ENCODE peak calls at places on chromosome 10, in seven cellular contexts. M, K, E, O, W, J and N are unnamed samples.
A peak's percentile ranks its signal among the peaks of the same experiment; 100 is the strongest.

GRCh38 chr10:81873932-81874816 is 820 bp upstream of the NRG3 start:
- DNase-seq in E (peak; percentile 69), W (peak; percentile 13), O (no peak), M (peak; percentile 95), J (no peak), K (no peak), N (no peak)

GRCh38 chr10:125093199-125093841 is 67.0 kb downstream of the CTBP2 start:
- DNase-seq in J (peak; percentile 58), M (no peak), E (peak; percentile 76), W (peak; percentile 80), K (no peak), O (no peak), N (peak; percentile 36)

GRCh38 chr10:101896466-101896865 is 52.9 kb upstream of the KCNIP2 start:
- DNase-seq in K (no peak), W (peak; percentile 24), J (no peak), E (no peak), M (no peak), O (no peak), N (no peak)

GRCh38 chr10:63628526-63629362 is 107.5 kb downstream of the REEP3 start:
- DNase-seq in W (peak; percentile 63), E (peak; percentile 65), O (peak; percentile 46), K (peak; percentile 18), J (peak; percentile 74), M (peak; percentile 77), N (peak; percentile 15)

GRCh38 chr10:86266446-86267242 is 100.0 kb downstream of the GRID1 start:
- DNase-seq in E (no peak), M (no peak), J (peak; percentile 34), O (no peak), K (no peak), W (no peak), N (no peak)

GRCh38 chr10:1373287-1373686 is 317.1 kb downstream of the WDR37 start:
- DNase-seq in W (no peak), J (peak; percentile 14), K (no peak), E (no peak), M (no peak), O (no peak), N (no peak)

GRCh38 chr10:132360766-132361447 is 28.9 kb downstream of the LRRC27 start:
- DNase-seq in M (peak; percentile 63), J (peak; percentile 60), K (no peak), E (no peak), O (peak; percentile 65), W (peak; percentile 27), N (no peak)

GRCh38 chr10:87658383-87658795 is 1.3 kb upstream of the PAPSS2 start:
- DNase-seq in W (peak; percentile 15), K (no peak), M (no peak), J (no peak), O (no peak), E (no peak), N (no peak)

GRCh38 chr10:130744631-130745030 is 566.9 kb downstream of the TCERG1L start:
- DNase-seq in O (no peak), M (peak; percentile 61), K (no peak), E (no peak), W (no peak), J (peak; percentile 22), N (no peak)

GRCh38 chr10:132264966-132265877 is 42.5 kb downstream of the STK32C start:
- DNase-seq in J (no peak), W (peak; percentile 66), M (peak; percentile 31), O (no peak), E (no peak), K (no peak), N (peak; percentile 17)

GRCh38 chr10:48589266-48589665 is 15.6 kb downstream of the ARHGAP22 start:
- DNase-seq in J (no peak), W (peak; percentile 94), O (no peak), E (peak; percentile 80), M (no peak), K (no peak), N (peak; percentile 69)

GRCh38 chr10:130369645-130370381 is 233.6 kb downstream of the GLRX3 start:
- DNase-seq in M (no peak), E (no peak), W (no peak), J (no peak), O (no peak), K (no peak), N (no peak)

GRCh38 chr10:111186385-111186784 is 109.6 kb downstream of the ADRA2A start:
- DNase-seq in W (no peak), E (no peak), M (no peak), J (no peak), O (no peak), K (no peak), N (no peak)

GRCh38 chr10:121935702-121936101 is 7.9 kb upstream of the ATE1 start:
- DNase-seq in O (no peak), M (no peak), K (no peak), W (no peak), E (peak; percentile 32), J (peak; percentile 74), N (no peak)

GRCh38 chr10:48769706-48770105 is 85.0 kb downstream of the WDFY4 start:
- DNase-seq in W (no peak), E (no peak), O (no peak), M (no peak), K (no peak), J (no peak), N (no peak)

GRCh38 chr10:83930-84530 is 34.9 kb upstream of the TUBB8 start:
- DNase-seq in O (no peak), K (no peak), W (no peak), J (no peak), M (no peak), E (no peak), N (no peak)

DNA sequence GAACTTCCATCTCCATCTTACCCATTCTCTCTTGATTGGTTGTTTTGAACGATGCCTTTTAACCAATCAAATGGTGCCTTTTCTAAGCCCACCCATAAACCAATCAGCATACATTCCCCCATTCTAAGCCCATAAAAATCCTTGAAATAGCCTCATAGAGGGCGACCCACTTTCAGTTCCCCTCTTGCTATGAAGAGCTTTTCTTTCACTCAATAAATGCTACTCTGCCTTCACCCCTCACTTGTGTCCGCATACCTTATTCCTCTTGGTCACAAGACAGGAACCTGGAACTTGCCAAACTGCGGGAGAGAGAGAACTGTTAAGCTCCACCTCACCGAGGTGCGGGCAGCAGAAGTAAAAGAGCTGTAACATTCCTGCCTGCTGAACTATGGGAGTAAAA is 1602.0 kb upstream of the LRRTM3 start:
- DNase-seq in K (no peak), E (no peak), J (no peak), W (no peak), M (no peak), O (no peak), N (no peak)
- H3K4me3 ChIP-seq in K (no peak overlapping the region), E (no peak overlapping the region), J (no peak overlapping the region), W (no peak overlapping the region), M (no peak overlapping the region), O (no peak overlapping the region), N (no peak overlapping the region)

GRCh38 chr10:97451605-97452004 is 5.6 kb downstream of the ZDHHC16 start:
- DNase-seq in K (no peak), E (no peak), M (no peak), O (no peak), J (no peak), W (no peak), N (no peak)
- H3K36me3 ChIP-seq in K (peaks cover 5% of the 10 kb centered on the region), E (peaks cover 15% of the 10 kb centered on the region), M (no peaks in the 10 kb centered on the region), O (peaks cover 44% of the 10 kb centered on the region), J (peaks cover 36% of the 10 kb centered on the region), W (peaks cover 32% of the 10 kb centered on the region), N (peaks cover 55% of the 10 kb centered on the region)

GRCh38 chr10:76017733-76018433 is 586.5 kb downstream of the LRMDA start:
- DNase-seq in M (no peak), W (no peak), E (no peak), J (no peak), K (no peak), O (no peak), N (no peak)
- H3K4me3 ChIP-seq in M (no peak overlapping the region), W (no peak overlapping the region), E (no peak overlapping the region), J (no peak overlapping the region), K (no peak overlapping the region), O (no peak overlapping the region), N (no peak overlapping the region)

GRCh38 chr10:97754726-97755125 is 17.1 kb downstream of the SFRP5 start:
- DNase-seq in M (no peak), E (no peak), W (no peak), O (no peak), K (no peak), J (no peak), N (no peak)
- H3K36me3 ChIP-seq in M (no peaks in the 10 kb centered on the region), E (peaks cover 36% of the 10 kb centered on the region), W (peaks cover 45% of the 10 kb centered on the region), O (peaks cover 82% of the 10 kb centered on the region), K (peaks cover 10% of the 10 kb centered on the region), J (peaks cover 98% of the 10 kb centered on the region), N (peaks cover 54% of the 10 kb centered on the region)

GRCh38 chr10:68955786-68956532 is at the start of gene DDX21:
- DNase-seq in K (peak; percentile 86), J (peak; percentile 96), O (peak; percentile 94), E (peak; percentile 95), M (peak; percentile 88), W (peak; percentile 97), N (peak; percentile 93)
- H3K4me3 ChIP-seq in K (peak within 1 kb of the TSS; percentile 90), J (peak within 1 kb of the TSS; percentile 73), O (peak within 1 kb of the TSS; percentile 93), E (peak within 1 kb of the TSS; percentile 83), M (peak within 1 kb of the TSS; percentile 98), W (peak within 1 kb of the TSS; percentile 82), N (peak within 1 kb of the TSS; percentile 93)

DNA sequence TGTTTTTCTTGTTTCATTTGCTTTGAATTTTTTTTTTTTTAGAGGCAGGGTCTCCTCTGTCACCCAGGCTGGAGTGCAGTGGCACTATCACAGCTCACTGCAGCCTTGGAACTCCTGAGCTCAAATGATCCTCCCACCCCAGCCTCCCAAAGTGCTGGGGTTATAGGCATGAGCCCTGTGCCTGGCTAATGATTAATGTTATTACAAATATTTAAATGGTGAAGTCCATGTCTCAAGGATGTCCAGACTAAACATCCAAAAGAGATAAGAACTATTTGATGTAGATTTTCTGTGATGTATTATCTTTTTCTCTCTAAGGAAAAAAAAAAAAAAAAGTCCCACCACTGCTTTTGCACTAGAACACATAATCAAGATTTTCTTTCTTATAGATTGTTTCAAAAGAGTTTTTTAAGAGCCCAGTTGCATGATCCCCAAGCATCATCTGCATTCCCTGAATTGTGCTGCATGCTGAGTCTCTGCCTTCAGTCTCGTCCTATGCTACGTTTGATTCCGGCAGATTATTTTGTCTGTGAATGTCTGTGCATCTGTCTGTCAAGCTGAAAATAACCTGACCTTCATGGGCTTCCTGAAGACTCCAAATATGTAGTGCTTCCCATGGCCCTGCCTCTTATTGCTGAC is 33.4 kb downstream of the MACROH2A2 start:
- DNase-seq in K (no peak), O (no peak), W (no peak), J (no peak), E (no peak), M (no peak), N (no peak)
- H3K36me3 ChIP-seq in K (no peaks in the 10 kb centered on the region), O (no peaks in the 10 kb centered on the region), W (peaks cover 3% of the 10 kb centered on the region), J (no peaks in the 10 kb centered on the region), E (peaks cover 16% of the 10 kb centered on the region), M (no peaks in the 10 kb centered on the region), N (no peaks in the 10 kb centered on the region)